ENCODE peak calls at places on chromosomes 5 and 9, in four cellular contexts. A, V, C and B are unnamed samples.

GRCh38 chr9:98785333-98785933 is 10.9 kb downstream of the ANKS6 start:
- DNase-seq in A (no peak), V (no peak), C (no peak), B (no peak)

GRCh38 chr9:127796899-127797370 is 5.7 kb upstream of the FPGS start:
- DNase-seq in A (no peak), V (no peak), C (no peak), B (no peak)

GRCh38 chr9:35954942-35955546 is 2.9 kb downstream of the OR2S2 start:
- DNase-seq in A (peak), V (peak), C (peak), B (no peak)

GRCh38 chr5:170632266-170632984 is 128.6 kb downstream of the KCNIP1 start:
- DNase-seq in A (peak), V (no peak), C (no peak), B (no peak)

GRCh38 chr5:154333016-154333415 is 112.8 kb upstream of the SAP30L start:
- DNase-seq in A (no peak), V (no peak), C (no peak), B (no peak)

GRCh38 chr5:164119806-164120440 is 614.5 kb downstream of the MAT2B start:
- DNase-seq in A (peak), V (no peak), C (no peak), B (no peak)

GRCh38 chr9:90985631-90986030 is 184.0 kb downstream of the SYK start:
- DNase-seq in A (no peak), V (no peak), C (no peak), B (no peak)

GRCh38 chr5:1824109-1824821 is 23.1 kb downstream of the NDUFS6 start:
- DNase-seq in A (no peak), V (no peak), C (no peak), B (no peak)

GRCh38 chr9:127588740-127589506 is 23.2 kb upstream of the STXBP1 start:
- DNase-seq in A (no peak), V (no peak), C (no peak), B (no peak)

GRCh38 chr9:97075289-97075870 is 36.4 kb upstream of the CTSV start:
- DNase-seq in A (no peak), V (no peak), C (no peak), B (no peak)

GRCh38 chr9:104961238-104961637 is 33.3 kb upstream of the ABCA1 start:
- DNase-seq in A (peak), V (peak), C (no peak), B (no peak)

GRCh38 chr5:86605881-86606280 is 11.9 kb upstream of the COX7C start:
- DNase-seq in A (no peak), V (no peak), C (no peak), B (no peak)

GRCh38 chr5:24804221-24804681 is 159.5 kb upstream of the CDH10 start:
- DNase-seq in A (peak), V (no peak), C (no peak), B (no peak)
- H3K27ac ChIP-seq in A (peak), V (no peak), C (no peak), B (no peak)

GRCh38 chr5:126875303-126875785 is 98.4 kb downstream of the LMNB1 start:
- DNase-seq in A (no peak), V (no peak), C (no peak), B (no peak)
- H3K27ac ChIP-seq in A (no peak), V (no peak), C (no peak), B (peak)

DNA sequence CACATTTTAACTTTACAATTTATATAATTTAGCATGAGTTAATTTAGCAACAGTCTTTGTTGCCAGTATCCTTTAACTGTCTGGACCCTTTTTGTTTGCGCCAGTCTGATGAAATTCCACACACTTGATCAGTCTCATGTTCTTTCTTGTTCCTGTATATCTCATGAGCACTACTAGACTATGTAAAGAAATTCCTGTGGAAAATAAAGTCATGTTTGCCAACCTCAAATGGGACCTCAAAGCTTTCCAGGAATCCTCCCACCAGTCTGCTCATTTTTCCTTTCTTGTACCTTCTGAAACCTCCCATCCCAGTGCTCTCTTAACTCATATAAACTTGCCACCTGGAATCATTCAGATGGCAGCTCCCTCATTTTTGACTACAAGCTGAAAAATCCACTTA is 8.0 kb downstream of the DMXL1 start:
- DNase-seq in A (peak), V (no peak), C (no peak), B (no peak)
- H3K27ac ChIP-seq in A (no peak), V (no peak), C (no peak), B (no peak)

GRCh38 chr5:670396-671270 is 22.5 kb downstream of the TPPP start:
- DNase-seq in A (no peak), V (no peak), C (no peak), B (no peak)
- H3K27ac ChIP-seq in A (no peak), V (no peak), C (no peak), B (no peak)

GRCh38 chr9:78297672-78297961 is 692 bp downstream of the PSAT1 start:
- DNase-seq in A (no peak), V (no peak), C (no peak), B (no peak)

GRCh38 chr9:78296893-78297671 is at the start of gene PSAT1:
- DNase-seq in A (peak), V (peak), C (peak), B (peak)

GRCh38 chr9:78300209-78300608 is 3.3 kb downstream of the PSAT1 start:
- DNase-seq in A (no peak), V (no peak), C (no peak), B (no peak)

GRCh38 chr9:78296208-78296892 is 575 bp upstream of the PSAT1 start:
- DNase-seq in A (peak), V (no peak), C (peak), B (peak)

DNA sequence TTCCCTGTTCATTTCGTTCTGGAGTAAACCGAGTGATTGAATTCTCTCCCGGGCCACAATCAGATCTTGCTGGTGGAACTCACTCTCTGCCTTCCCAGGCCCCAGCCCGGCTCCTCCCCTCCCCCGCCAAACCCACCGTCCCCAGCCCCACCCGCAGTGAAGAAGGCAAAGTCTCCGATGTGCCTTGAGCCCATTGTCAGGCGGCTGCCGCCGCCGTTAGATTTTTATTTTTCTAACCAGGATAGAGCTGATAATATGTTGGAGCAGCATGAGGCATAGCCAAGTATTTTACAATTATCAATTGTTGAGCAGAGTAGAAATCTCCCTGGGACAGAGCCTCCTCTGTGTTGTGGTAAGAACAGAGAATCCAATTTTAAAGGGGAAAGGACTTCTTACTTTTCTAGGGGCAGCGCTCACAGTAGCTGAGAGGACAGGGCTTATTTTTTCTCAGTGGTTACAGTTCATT is 1.2 kb downstream of the PSAT1 start:
- DNase-seq in A (peak), V (no peak), C (no peak), B (no peak)
- H3K27ac ChIP-seq in A (no peak), V (no peak), C (no peak), B (no peak)

GRCh38 chr9:108620767-108621166 is 235.0 kb downstream of the ACTL7B start:
- DNase-seq in A (peak), V (no peak), C (no peak), B (no peak)
- H3K27ac ChIP-seq in A (no peak), V (no peak), C (no peak), B (no peak)

GRCh38 chr5:150077060-150077459 is 9.3 kb downstream of the CSF1R start:
- DNase-seq in A (no peak), V (no peak), C (no peak), B (no peak)
- H3K27ac ChIP-seq in A (no peak), V (no peak), C (no peak), B (no peak)

GRCh38 chr9:4866239-4866969 is 73.7 kb downstream of the RCL1 start:
- DNase-seq in A (peak), V (no peak), C (no peak), B (no peak)
- H3K27ac ChIP-seq in A (no peak), V (no peak), C (no peak), B (no peak)